ENCODE peak calls at places on chromosomes 4 and X, in seven cellular contexts. Y, I, A, J, W, C and H are unnamed samples.

GRCh38 chr4:38114435-38114834 is 154.2 kb downstream of the PTTG2 start:
- DNase-seq in Y (no peak), I (no peak), A (no peak), J (no peak), W (no peak), C (peak; percentile 12), H (no peak)

GRCh38 chrX:101208152-101208905 is 11.3 kb upstream of the DRP2 start:
- DNase-seq in Y (no peak), I (no peak), A (no peak), J (no peak), W (no peak), C (no peak), H (no peak)

GRCh38 chr4:182975806-182976205 is 58.6 kb upstream of the DCTD start:
- DNase-seq in Y (no peak), I (no peak), A (no peak), J (no peak), W (peak; percentile 4), C (no peak), H (peak; percentile 16)

GRCh38 chrX:107445146-107445545 is 4.3 kb upstream of the FRMPD3 start:
- DNase-seq in Y (no peak), I (no peak), A (no peak), J (no peak), W (no peak), C (no peak), H (no peak)

GRCh38 chr4:3477750-3478430 is 14.8 kb downstream of the DOK7 start:
- DNase-seq in Y (no peak), I (no peak), A (no peak), J (no peak), W (no peak), C (no peak), H (no peak)

GRCh38 chrX:103845165-103845653 is 13.2 kb upstream of the RAB9B start:
- DNase-seq in Y (peak; percentile 72), I (peak; percentile 53), A (peak; percentile 85), J (peak; percentile 41), W (peak; percentile 47), C (peak; percentile 55), H (peak; percentile 32)

GRCh38 chrX:2432298-2432863 is 68.4 kb downstream of the DHRSX start:
- DNase-seq in Y (no peak), I (no peak), A (no peak), J (no peak), W (no peak), C (no peak), H (no peak)

GRCh38 chrX:1466971-1467561 is 14.4 kb upstream of the ASMTL start:
- DNase-seq in Y (no peak), I (no peak), A (peak; percentile 72), J (no peak), W (peak; percentile 45), C (no peak), H (no peak)

GRCh38 chr4:112332398-112332797 is 35.2 kb downstream of the ALPK1 start:
- DNase-seq in Y (no peak), I (no peak), A (no peak), J (no peak), W (no peak), C (no peak), H (no peak)

GRCh38 chrX:153464116-153464515 is 6.3 kb downstream of the HAUS7 start:
- DNase-seq in Y (no peak), I (no peak), A (no peak), J (no peak), W (no peak), C (no peak), H (no peak)

GRCh38 chr4:73599182-73599581 is 21.1 kb downstream of the RASSF6 start:
- DNase-seq in Y (no peak), I (no peak), A (no peak), J (no peak), W (no peak), C (no peak), H (peak; percentile 21)

GRCh38 chrX:136967965-136968364 is 65.8 kb downstream of the GPR101 start:
- DNase-seq in Y (no peak), I (no peak), A (no peak), J (no peak), W (no peak), C (no peak), H (no peak)

GRCh38 chr4:123444298-123444731 is 47.7 kb downstream of the SPRY1 start:
- DNase-seq in Y (peak; percentile 28), I (no peak), A (no peak), J (peak; percentile 50), W (peak; percentile 66), C (peak; percentile 67), H (peak; percentile 39)

GRCh38 chr4:115972967-115973366 is 859.5 kb upstream of the NDST4 start:
- DNase-seq in Y (no peak), I (no peak), A (no peak), J (no peak), W (no peak), C (no peak), H (no peak)

GRCh38 chr4:31442236-31442635 is 722.1 kb downstream of the PCDH7 start:
- DNase-seq in Y (no peak), I (no peak), A (no peak), J (no peak), W (no peak), C (no peak), H (no peak)

GRCh38 chrX:94053575-94053974 is 379.6 kb downstream of the FAM133A start:
- DNase-seq in Y (no peak), I (no peak), A (no peak), J (no peak), W (no peak), C (no peak), H (no peak)

GRCh38 chr4:132227349-132228165 is 921.5 kb upstream of the PCDH10 start:
- DNase-seq in Y (no peak), I (no peak), A (no peak), J (no peak), W (peak; percentile 14), C (peak; percentile 34), H (peak; percentile 10)

GRCh38 chrX:47831788-47832187 is 4.9 kb upstream of the ZNF81 start:
- DNase-seq in Y (peak; percentile 49), I (peak; percentile 29), A (no peak), J (peak; percentile 36), W (peak; percentile 47), C (peak; percentile 46), H (peak; percentile 38)

GRCh38 chr4:10069065-10069626 is 47.5 kb downstream of the WDR1 start:
- DNase-seq in Y (no peak), I (no peak), A (no peak), J (no peak), W (no peak), C (no peak), H (no peak)

GRCh38 chr4:138037716-138038115 is 204.4 kb downstream of the SLC7A11 start:
- DNase-seq in Y (no peak), I (no peak), A (no peak), J (no peak), W (no peak), C (no peak), H (no peak)

GRCh38 chr4:89024051-89024675 is 32.8 kb downstream of the FAM13A start:
- DNase-seq in Y (peak; percentile 90), I (peak; percentile 46), A (no peak), J (peak; percentile 89), W (peak; percentile 34), C (peak; percentile 50), H (peak; percentile 52)

GRCh38 chr4:166535865-166536264 is 662.8 kb downstream of the TLL1 start:
- DNase-seq in Y (no peak), I (no peak), A (no peak), J (no peak), W (no peak), C (no peak), H (no peak)

GRCh38 chrX:49002091-49002935 is at the start of gene GRIPAP1:
- DNase-seq in Y (peak; percentile 85), I (peak; percentile 57), A (peak; percentile 90), J (peak; percentile 94), W (peak; percentile 74), C (peak; percentile 69), H (peak; percentile 90)

GRCh38 chr4:133152330-133152791 is 3.3 kb downstream of the PCDH10 start:
- DNase-seq in Y (no peak), I (no peak), A (peak; percentile 82), J (no peak), W (no peak), C (peak; percentile 20), H (no peak)

GRCh38 chr4:6128221-6128871 is 72.0 kb downstream of the JAKMIP1 start:
- DNase-seq in Y (no peak), I (peak; percentile 19), A (no peak), J (peak; percentile 93), W (no peak), C (no peak), H (no peak)

GRCh38 chr4:132284910-132285426 is 864.1 kb upstream of the PCDH10 start:
- DNase-seq in Y (no peak), I (no peak), A (no peak), J (no peak), W (no peak), C (no peak), H (no peak)

GRCh38 chrX:115233497-115234219 is at the start of gene LRCH2:
- DNase-seq in Y (peak; percentile 62), I (peak; percentile 47), A (peak; percentile 85), J (peak; percentile 70), W (no peak), C (peak; percentile 14), H (no peak)

GRCh38 chrX:68133181-68133580 is 300.1 kb downstream of the OPHN1 start:
- DNase-seq in Y (no peak), I (no peak), A (no peak), J (no peak), W (no peak), C (no peak), H (no peak)

GRCh38 chrX:102339312-102340298 is 92.6 kb downstream of the NXF2 start:
- DNase-seq in Y (no peak), I (no peak), A (peak; percentile 76), J (no peak), W (peak; percentile 1), C (no peak), H (no peak)

GRCh38 chr4:93501946-93502345 is 326.6 kb upstream of the ATOH1 start:
- DNase-seq in Y (no peak), I (no peak), A (no peak), J (no peak), W (no peak), C (no peak), H (no peak)

GRCh38 chrX:67555578-67556203 is 11.9 kb downstream of the AR start:
- DNase-seq in Y (no peak), I (no peak), A (no peak), J (no peak), W (no peak), C (peak; percentile 18), H (peak; percentile 41)

GRCh38 chr4:156505341-156505955 is 466.2 kb downstream of the PDGFC start:
- DNase-seq in Y (no peak), I (no peak), A (no peak), J (no peak), W (no peak), C (no peak), H (no peak)

GRCh38 chr4:20839957-20840356 is 139.7 kb downstream of the PACRGL start:
- DNase-seq in Y (no peak), I (no peak), A (no peak), J (no peak), W (no peak), C (no peak), H (no peak)

GRCh38 chrX:56726609-56727008 is 2.4 kb upstream of the NBDY start:
- DNase-seq in Y (peak; percentile 68), I (no peak), A (no peak), J (peak; percentile 58), W (no peak), C (no peak), H (peak; percentile 55)

GRCh38 chrX:41737065-41737464 is 13.1 kb downstream of the GPR82 start:
- DNase-seq in Y (no peak), I (no peak), A (no peak), J (no peak), W (peak; percentile 29), C (no peak), H (peak; percentile 9)

GRCh38 chr4:10694151-10694825 is 9.7 kb upstream of the CLNK start:
- DNase-seq in Y (no peak), I (no peak), A (no peak), J (no peak), W (no peak), C (no peak), H (no peak)

GRCh38 chr4:7055990-7056325 is 11.9 kb downstream of the GRPEL1 start:
- DNase-seq in Y (no peak), I (no peak), A (no peak), J (no peak), W (no peak), C (no peak), H (no peak)

GRCh38 chrX:30910124-30910860 is 21.2 kb upstream of the TAB3 start:
- DNase-seq in Y (no peak), I (no peak), A (no peak), J (no peak), W (no peak), C (no peak), H (peak; percentile 65)